ENCODE peak calls at places on chromosomes 11 and 22, in six cellular contexts. H, M, S, Q, U and Y are unnamed samples.

GRCh38 chr11:78651923-78652602 is 77.4 kb upstream of the NARS2 start:
- DNase-seq in H (peak; percentile 23), M (no peak), S (no peak), Q (no peak), U (no peak), Y (no peak)

GRCh38 chr11:101401245-101401644 is 182.6 kb downstream of the TRPC6 start:
- DNase-seq in H (no peak), M (no peak), S (no peak), Q (no peak), U (no peak), Y (no peak)

GRCh38 chr22:35352214-35353111 is 28.4 kb upstream of the HMOX1 start:
- DNase-seq in H (peak; percentile 51), M (no peak), S (no peak), Q (no peak), U (peak; percentile 49), Y (no peak)

GRCh38 chr11:66877585-66877984 is 20.7 kb downstream of the LRFN4 start:
- DNase-seq in H (no peak), M (no peak), S (no peak), Q (no peak), U (no peak), Y (no peak)

GRCh38 chr11:44309483-44310197 is at the start of gene ALX4:
- DNase-seq in H (peak; percentile 36), M (no peak), S (no peak), Q (no peak), U (no peak), Y (peak; percentile 93)

GRCh38 chr11:18669211-18669593 is 29.4 kb upstream of the TMEM86A start:
- DNase-seq in H (no peak), M (no peak), S (no peak), Q (no peak), U (no peak), Y (no peak)

GRCh38 chr22:49803667-49804375 is 23.9 kb downstream of the BRD1 start:
- DNase-seq in H (no peak), M (no peak), S (no peak), Q (no peak), U (no peak), Y (no peak)

GRCh38 chr11:70568504-70569172 is 170.3 kb downstream of the CTTN start:
- DNase-seq in H (no peak), M (no peak), S (peak; percentile 70), Q (no peak), U (peak; percentile 33), Y (no peak)

GRCh38 chr22:41197046-41197807 is 7.9 kb upstream of the L3MBTL2 start:
- DNase-seq in H (peak; percentile 78), M (peak; percentile 35), S (peak; percentile 93), Q (no peak), U (peak; percentile 67), Y (peak; percentile 77)

GRCh38 chr11:130830563-130830950 is 85.7 kb downstream of the SNX19 start:
- DNase-seq in H (no peak), M (no peak), S (no peak), Q (no peak), U (no peak), Y (no peak)

GRCh38 chr11:44275241-44275640 is 34.7 kb downstream of the ALX4 start:
- DNase-seq in H (no peak), M (no peak), S (no peak), Q (no peak), U (no peak), Y (no peak)

GRCh38 chr11:10096987-10097386 is 197.0 kb downstream of the SBF2 start:
- DNase-seq in H (no peak), M (no peak), S (no peak), Q (no peak), U (no peak), Y (no peak)

GRCh38 chr22:35399114-35399677 is 744 bp upstream of the MCM5 start:
- DNase-seq in H (no peak), M (no peak), S (no peak), Q (no peak), U (no peak), Y (no peak)